ENCODE peak calls at places on chromosome 5, in five cellular contexts. T is right lobe of liver, L is psoas muscle, J is GM10248, I is progenitor cell of endocrine pancreas. M is an unnamed sample.

GRCh38 chr5:131394128-131394527 is 130.3 kb downstream of the CDC42SE2 start:
- DNase-seq in T (peak), L (no peak), J (peak), I (no peak), M (no peak)

GRCh38 chr5:135317286-135317685 is 81.7 kb downstream of the MACROH2A1 start:
- DNase-seq in T (peak), L (no peak), J (no peak), I (no peak), M (no peak)

GRCh38 chr5:71882826-71883744 is 164.0 kb downstream of the CARTPT start:
- DNase-seq in T (no peak), L (no peak), J (no peak), I (no peak), M (no peak)

GRCh38 chr5:112948455-112948854 is 26.4 kb upstream of the REEP5 start:
- DNase-seq in T (no peak), L (no peak), J (no peak), I (no peak), M (no peak)

GRCh38 chr5:134582281-134582680 is 50.3 kb downstream of the SAR1B start:
- DNase-seq in T (peak), L (peak), J (no peak), I (no peak), M (no peak)

GRCh38 chr5:79702606-79703380 is 13.2 kb downstream of the CMYA5 start:
- DNase-seq in T (no peak), L (peak), J (peak), I (no peak), M (no peak)

GRCh38 chr5:98700730-98701129 is 72.7 kb upstream of the RGMB start:
- DNase-seq in T (no peak), L (no peak), J (no peak), I (no peak), M (no peak)

GRCh38 chr5:96434201-96434645 is 1.2 kb upstream of the PCSK1 start:
- DNase-seq in T (peak), L (peak), J (peak), I (peak), M (peak)

GRCh38 chr5:74013222-74013621 is 387.2 kb downstream of the ARHGEF28 start:
- DNase-seq in T (no peak), L (no peak), J (no peak), I (no peak), M (no peak)

GRCh38 chr5:74017112-74017511 is 391.1 kb downstream of the ARHGEF28 start:
- DNase-seq in T (no peak), L (no peak), J (no peak), I (no peak), M (no peak)

GRCh38 chr5:74015716-74016115 is 389.7 kb downstream of the ARHGEF28 start:
- DNase-seq in T (no peak), L (no peak), J (no peak), I (no peak), M (no peak)

GRCh38 chr5:74017786-74018211 is 391.8 kb downstream of the ARHGEF28 start:
- DNase-seq in T (no peak), L (no peak), J (no peak), I (no peak), M (no peak)

DNA sequence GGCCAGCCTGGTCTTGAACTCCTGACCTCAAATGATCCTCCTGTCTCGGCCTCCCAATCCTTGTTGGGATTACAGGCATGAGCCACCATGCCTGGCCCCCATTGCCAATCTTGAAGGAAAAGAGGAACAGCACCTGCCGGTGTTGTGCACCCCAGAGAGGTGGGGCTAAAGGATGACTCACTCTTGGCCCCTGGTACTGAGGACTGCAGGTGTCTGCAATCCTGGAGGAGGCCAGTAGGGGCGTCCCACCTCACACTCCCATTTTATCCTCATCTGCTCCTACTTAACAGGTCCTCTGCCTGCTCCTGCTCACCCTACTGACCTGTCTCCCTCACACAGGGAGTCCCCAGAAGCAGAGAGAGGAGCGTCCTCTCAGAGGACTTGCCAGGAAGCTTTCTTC is 390.4 kb downstream of the ARHGEF28 start:
- DNase-seq in T (no peak), L (no peak), J (peak), I (no peak), M (no peak)
- TF ChIP-seq CTCF in T (peak), L (no peak), J (no peak), I (peak), M (no peak)

GRCh38 chr5:57495285-57495684 is 12.7 kb upstream of the ACTBL2 start:
- DNase-seq in T (no peak), L (no peak), J (no peak), I (no peak), M (no peak)

GRCh38 chr5:57493034-57493433 is 10.4 kb upstream of the ACTBL2 start:
- DNase-seq in T (no peak), L (no peak), J (no peak), I (no peak), M (no peak)

GRCh38 chr5:57495688-57496087 is 13.1 kb upstream of the ACTBL2 start:
- DNase-seq in T (no peak), L (no peak), J (no peak), I (no peak), M (no peak)

GRCh38 chr5:57492632-57493031 is 10.0 kb upstream of the ACTBL2 start:
- DNase-seq in T (no peak), L (no peak), J (no peak), I (no peak), M (no peak)

GRCh38 chr5:57494104-57495098 is 11.8 kb upstream of the ACTBL2 start:
- DNase-seq in T (no peak), L (no peak), J (no peak), I (no peak), M (peak)
- TF ChIP-seq CTCF in T (no peak), L (no peak), J (no peak), I (no peak), M (no peak)

GRCh38 chr5:28249771-28250415 is 1211.5 kb upstream of the CDH9 start:
- DNase-seq in T (no peak), L (no peak), J (no peak), I (no peak), M (no peak)
- TF ChIP-seq CTCF in T (no peak), L (no peak), J (no peak), I (no peak), M (no peak)

DNA sequence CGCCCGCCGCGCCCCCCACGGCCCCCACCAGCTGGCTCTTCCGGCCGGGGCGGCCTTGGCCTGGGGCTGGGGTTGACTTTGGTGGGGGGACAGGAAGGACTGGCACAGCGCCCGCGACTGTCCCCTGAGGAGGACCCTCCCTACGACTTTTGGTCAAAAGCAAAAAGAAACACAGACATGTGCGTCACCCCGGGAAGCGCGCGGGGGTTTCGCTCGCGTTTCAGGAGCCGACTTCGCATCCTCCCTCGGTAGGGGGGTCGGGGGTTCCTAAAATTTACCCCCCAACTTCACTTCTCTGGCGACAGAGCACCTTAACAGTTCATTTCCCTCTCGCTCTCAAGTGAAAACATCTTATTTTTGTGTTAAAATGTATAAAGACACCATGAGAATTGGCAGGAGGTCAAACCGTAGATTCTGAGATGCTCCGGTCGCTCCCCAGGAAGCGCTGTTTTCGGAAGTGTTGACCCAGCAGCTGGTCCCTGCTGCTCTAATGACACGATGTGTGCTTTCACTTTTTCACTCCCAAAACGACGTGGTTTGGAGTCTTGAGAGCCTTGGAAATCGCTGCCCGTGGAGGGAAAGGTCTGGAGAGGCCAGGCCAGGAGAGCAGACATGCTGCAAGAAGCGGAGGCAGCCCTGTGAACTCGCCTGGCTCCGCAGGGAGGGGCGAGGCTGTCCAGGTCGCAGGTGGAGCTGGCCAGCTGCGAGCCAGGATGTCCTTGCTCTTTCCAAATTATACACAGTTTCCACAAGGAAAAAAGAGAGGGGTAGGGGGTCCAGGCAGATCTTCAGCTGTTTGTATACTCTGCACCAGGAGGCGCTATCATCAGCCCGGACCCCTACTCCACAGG is 248.2 kb upstream of the ANKRD55 start:
- DNase-seq in T (no peak), L (peak), J (peak), I (no peak), M (no peak)
- TF ChIP-seq CTCF in T (peak), L (no peak), J (no peak), I (peak), M (no peak)

GRCh38 chr5:172939045-172939444 is 20.2 kb upstream of the RPL26L1 start:
- DNase-seq in T (no peak), L (no peak), J (no peak), I (no peak), M (no peak)
- TF ChIP-seq CTCF in T (peak), L (peak), J (peak), I (peak), M (no peak)

GRCh38 chr5:89396262-89396975 is 513.4 kb upstream of the MEF2C start:
- DNase-seq in T (no peak), L (no peak), J (peak), I (no peak), M (no peak)

GRCh38 chr5:89399553-89399952 is 516.6 kb upstream of the MEF2C start:
- DNase-seq in T (no peak), L (no peak), J (peak), I (no peak), M (no peak)

GRCh38 chr5:89401012-89401411 is 518.0 kb upstream of the MEF2C start:
- DNase-seq in T (no peak), L (peak), J (no peak), I (no peak), M (no peak)

GRCh38 chr5:89401659-89402058 is 518.7 kb upstream of the MEF2C start:
- DNase-seq in T (no peak), L (no peak), J (no peak), I (no peak), M (no peak)

GRCh38 chr5:89397096-89397495 is 514.1 kb upstream of the MEF2C start:
- DNase-seq in T (no peak), L (no peak), J (no peak), I (no peak), M (no peak)
- TF ChIP-seq CTCF in T (no peak), L (no peak), J (no peak), I (no peak), M (no peak)

DNA sequence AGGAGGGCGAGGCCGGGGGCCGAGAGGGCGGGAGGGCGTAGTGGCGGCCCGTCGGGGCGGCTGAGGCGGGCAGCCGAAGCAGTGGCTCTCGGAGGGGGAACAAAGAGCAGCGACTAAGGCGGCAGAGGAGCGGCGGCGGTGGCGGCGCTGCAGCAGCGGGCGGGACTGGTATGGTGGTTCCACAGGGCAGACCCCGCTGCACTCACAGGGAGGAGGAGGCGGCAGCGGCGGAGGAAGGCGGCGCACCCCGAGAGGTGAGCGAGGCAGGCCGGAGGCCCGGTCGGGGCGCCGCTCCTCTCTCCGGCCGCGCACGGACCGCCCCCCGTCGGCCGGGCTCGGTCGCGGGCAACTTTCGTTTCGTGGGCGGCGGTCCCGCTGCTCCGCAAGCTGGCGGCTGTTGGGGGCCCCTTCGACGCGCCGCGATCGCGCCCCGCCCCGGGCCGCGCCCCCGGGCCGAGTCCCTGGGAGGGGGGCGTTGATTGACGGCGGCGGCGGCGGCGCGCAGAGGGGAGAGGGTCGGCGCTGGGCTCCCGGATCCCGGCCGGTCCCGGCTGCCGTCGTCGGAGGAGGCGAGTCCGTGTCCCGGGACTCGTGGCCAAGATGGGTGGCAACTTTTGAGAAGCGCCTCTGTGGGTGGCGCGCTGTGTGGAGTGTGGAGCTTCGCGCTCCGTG is 467 bp downstream of the CNOT6 start:
- DNase-seq in T (peak), L (peak), J (peak), I (peak), M (no peak)
- TF ChIP-seq CTCF in T (no peak), L (no peak), J (no peak), I (peak), M (no peak)

M was measured in omental fat pad.